ENCODE peak calls at places on chromosomes 2 and 18, in six cellular contexts. One of them, this sample, is unnamed.
A peak's percentile ranks its signal among the peaks of the same experiment; 100 is the strongest.

GRCh38 chr2:28613181-28613580 is 117.3 kb downstream of the PLB1 start:
- DNase-seq in NCI-H1694 treated with DMSO at 0.1 percent for 48 hours: no peak
- DNase-seq in natural killer cell treated with Interleukin-12 subunit alpha and Interleukin-12 subunit beta and Interleukin-15 and Interleukin-18, amount 100 ng/mL, for 72 hours: no peak
- DNase-seq in left cardiac atrium: peak; percentile 4
- DNase-seq in NCI-H1092 treated with DMSO at 0.1 percent for 48 hours: no peak
- DNase-seq in body of pancreas: no peak
- DNase-seq in this sample: no peak

GRCh38 chr18:63570721-63571120 is 16.4 kb upstream of the SERPINB13 start:
- DNase-seq in NCI-H1694 treated with DMSO at 0.1 percent for 48 hours: no peak
- DNase-seq in NCI-H1092 treated with DMSO at 0.1 percent for 48 hours: no peak
- DNase-seq in natural killer cell treated with Interleukin-12 subunit alpha and Interleukin-12 subunit beta and Interleukin-15 and Interleukin-18, amount 100 ng/mL, for 72 hours: no peak
- DNase-seq in left cardiac atrium: no peak
- DNase-seq in body of pancreas: no peak
- DNase-seq in this sample: no peak

GRCh38 chr2:2762898-2763287 is 431.8 kb upstream of the MYT1L start:
- DNase-seq in body of pancreas: no peak
- DNase-seq in NCI-H1092 treated with DMSO at 0.1 percent for 48 hours: no peak
- DNase-seq in NCI-H1694 treated with DMSO at 0.1 percent for 48 hours: no peak
- DNase-seq in natural killer cell treated with Interleukin-12 subunit alpha and Interleukin-12 subunit beta and Interleukin-15 and Interleukin-18, amount 100 ng/mL, for 72 hours: no peak
- DNase-seq in left cardiac atrium: no peak
- DNase-seq in this sample: no peak

GRCh38 chr18:42437646-42438045 is 482.6 kb downstream of the PIK3C3 start:
- DNase-seq in body of pancreas: peak; percentile 34
- DNase-seq in NCI-H1694 treated with DMSO at 0.1 percent for 48 hours: no peak
- DNase-seq in left cardiac atrium: no peak
- DNase-seq in natural killer cell treated with Interleukin-12 subunit alpha and Interleukin-12 subunit beta and Interleukin-15 and Interleukin-18, amount 100 ng/mL, for 72 hours: no peak
- DNase-seq in NCI-H1092 treated with DMSO at 0.1 percent for 48 hours: peak; percentile 19
- DNase-seq in this sample: peak; percentile 32

GRCh38 chr2:74706741-74707140 is 52.7 kb downstream of the SEMA4F start:
- DNase-seq in NCI-H1694 treated with DMSO at 0.1 percent for 48 hours: no peak
- DNase-seq in body of pancreas: no peak
- DNase-seq in left cardiac atrium: no peak
- DNase-seq in natural killer cell treated with Interleukin-12 subunit alpha and Interleukin-12 subunit beta and Interleukin-15 and Interleukin-18, amount 100 ng/mL, for 72 hours: no peak
- DNase-seq in NCI-H1092 treated with DMSO at 0.1 percent for 48 hours: no peak
- DNase-seq in this sample: no peak

GRCh38 chr18:38025433-38026038 is 459.9 kb upstream of the CELF4 start:
- DNase-seq in natural killer cell treated with Interleukin-12 subunit alpha and Interleukin-12 subunit beta and Interleukin-15 and Interleukin-18, amount 100 ng/mL, for 72 hours: no peak
- DNase-seq in NCI-H1092 treated with DMSO at 0.1 percent for 48 hours: no peak
- DNase-seq in body of pancreas: no peak
- DNase-seq in NCI-H1694 treated with DMSO at 0.1 percent for 48 hours: no peak
- DNase-seq in left cardiac atrium: no peak
- DNase-seq in this sample: no peak

GRCh38 chr18:51541230-51541629 is 343.7 kb upstream of the MEX3C start:
- DNase-seq in natural killer cell treated with Interleukin-12 subunit alpha and Interleukin-12 subunit beta and Interleukin-15 and Interleukin-18, amount 100 ng/mL, for 72 hours: no peak
- DNase-seq in left cardiac atrium: no peak
- DNase-seq in NCI-H1694 treated with DMSO at 0.1 percent for 48 hours: no peak
- DNase-seq in body of pancreas: no peak
- DNase-seq in NCI-H1092 treated with DMSO at 0.1 percent for 48 hours: no peak
- DNase-seq in this sample: no peak

GRCh38 chr2:204177977-204178522 is 241.5 kb downstream of the ICOS start:
- DNase-seq in natural killer cell treated with Interleukin-12 subunit alpha and Interleukin-12 subunit beta and Interleukin-15 and Interleukin-18, amount 100 ng/mL, for 72 hours: peak; percentile 69
- DNase-seq in body of pancreas: peak; percentile 70
- DNase-seq in left cardiac atrium: peak; percentile 59
- DNase-seq in NCI-H1694 treated with DMSO at 0.1 percent for 48 hours: peak; percentile 4
- DNase-seq in NCI-H1092 treated with DMSO at 0.1 percent for 48 hours: no peak
- DNase-seq in this sample: peak; percentile 73

GRCh38 chr2:96167407-96168013 is 22.3 kb upstream of the DUSP2 start:
- DNase-seq in body of pancreas: no peak
- DNase-seq in left cardiac atrium: no peak
- DNase-seq in natural killer cell treated with Interleukin-12 subunit alpha and Interleukin-12 subunit beta and Interleukin-15 and Interleukin-18, amount 100 ng/mL, for 72 hours: no peak
- DNase-seq in NCI-H1092 treated with DMSO at 0.1 percent for 48 hours: no peak
- DNase-seq in NCI-H1694 treated with DMSO at 0.1 percent for 48 hours: no peak
- DNase-seq in this sample: no peak

GRCh38 chr2:224574423-224575084 is 10.6 kb downstream of the CUL3 start:
- DNase-seq in left cardiac atrium: no peak
- DNase-seq in NCI-H1694 treated with DMSO at 0.1 percent for 48 hours: no peak
- DNase-seq in natural killer cell treated with Interleukin-12 subunit alpha and Interleukin-12 subunit beta and Interleukin-15 and Interleukin-18, amount 100 ng/mL, for 72 hours: no peak
- DNase-seq in body of pancreas: no peak
- DNase-seq in NCI-H1092 treated with DMSO at 0.1 percent for 48 hours: no peak
- DNase-seq in this sample: no peak

GRCh38 chr18:32998285-32998684 is 225.5 kb upstream of the KLHL14 start:
- DNase-seq in natural killer cell treated with Interleukin-12 subunit alpha and Interleukin-12 subunit beta and Interleukin-15 and Interleukin-18, amount 100 ng/mL, for 72 hours: no peak
- DNase-seq in NCI-H1092 treated with DMSO at 0.1 percent for 48 hours: no peak
- DNase-seq in NCI-H1694 treated with DMSO at 0.1 percent for 48 hours: no peak
- DNase-seq in body of pancreas: no peak
- DNase-seq in left cardiac atrium: no peak
- DNase-seq in this sample: no peak

GRCh38 chr2:25419678-25420242 is 78.0 kb upstream of the DNMT3A start:
- DNase-seq in NCI-H1694 treated with DMSO at 0.1 percent for 48 hours: no peak
- DNase-seq in body of pancreas: no peak
- DNase-seq in natural killer cell treated with Interleukin-12 subunit alpha and Interleukin-12 subunit beta and Interleukin-15 and Interleukin-18, amount 100 ng/mL, for 72 hours: no peak
- DNase-seq in left cardiac atrium: no peak
- DNase-seq in NCI-H1092 treated with DMSO at 0.1 percent for 48 hours: no peak
- DNase-seq in this sample: no peak

GRCh38 chr2:117980783-117981676 is 32.8 kb downstream of the CCDC93 start:
- DNase-seq in natural killer cell treated with Interleukin-12 subunit alpha and Interleukin-12 subunit beta and Interleukin-15 and Interleukin-18, amount 100 ng/mL, for 72 hours: no peak
- DNase-seq in body of pancreas: no peak
- DNase-seq in NCI-H1694 treated with DMSO at 0.1 percent for 48 hours: no peak
- DNase-seq in NCI-H1092 treated with DMSO at 0.1 percent for 48 hours: no peak
- DNase-seq in left cardiac atrium: no peak
- DNase-seq in this sample: no peak

GRCh38 chr2:235669983-235670962 is 176.4 kb downstream of the AGAP1 start:
- DNase-seq in natural killer cell treated with Interleukin-12 subunit alpha and Interleukin-12 subunit beta and Interleukin-15 and Interleukin-18, amount 100 ng/mL, for 72 hours: no peak
- DNase-seq in NCI-H1092 treated with DMSO at 0.1 percent for 48 hours: peak; percentile 43
- DNase-seq in NCI-H1694 treated with DMSO at 0.1 percent for 48 hours: peak; percentile 10
- DNase-seq in body of pancreas: peak; percentile 36
- DNase-seq in left cardiac atrium: peak; percentile 74
- DNase-seq in this sample: peak; percentile 74

GRCh38 chr2:24926602-24927252 is 6.7 kb upstream of the ADCY3 start:
- DNase-seq in NCI-H1092 treated with DMSO at 0.1 percent for 48 hours: no peak
- DNase-seq in NCI-H1694 treated with DMSO at 0.1 percent for 48 hours: no peak
- DNase-seq in natural killer cell treated with Interleukin-12 subunit alpha and Interleukin-12 subunit beta and Interleukin-15 and Interleukin-18, amount 100 ng/mL, for 72 hours: no peak
- DNase-seq in left cardiac atrium: peak; percentile 79
- DNase-seq in body of pancreas: peak; percentile 46
- DNase-seq in this sample: peak; percentile 88